ENCODE peak calls at places on chromosomes 13 and 19, in six cellular contexts. H is stimulated activated CD4-positive, alpha-beta T cell treated with anti-CD3 and anti-CD28 coated beads, Interleukin-15, amount 100 ng/mL, for 1 hour; N is stimulated activated CD8-positive, alpha-beta memory T cell treated with anti-CD3 and anti-CD28 coated beads, Interleukin-4, amount 100 ng/mL, for 24 hours; O is GDM1; P is activated CD4-positive, alpha-beta T cell treated with anti-CD3 and anti-CD28 coated beads for 4 hours; L is activated CD8-positive, alpha-beta T cell treated with anti-CD3 and anti-CD28 coated beads, Interleukin-2, amount 10 ng/mL, durations not matched to agents 7 days and 5 days. M is an unnamed sample.
A peak's percentile ranks its signal among the peaks of the same experiment; 100 is the strongest.

GRCh38 chr13:28505543-28506135 is 10.7 kb upstream of the FLT1 start:
- DNase-seq in P (no peak), N (no peak), H (no peak), O (peak; percentile 59), L (no peak), M (no peak)

GRCh38 chr13:44575741-44576395 is at the start of gene TSC22D1:
- DNase-seq in N (peak; percentile 52), P (peak; percentile 75), L (peak; percentile 72), O (peak; percentile 57), H (peak; percentile 44), M (peak; percentile 62)

GRCh38 chr19:48351341-48351752 is 12.4 kb downstream of the TMEM143 start:
- DNase-seq in O (peak; percentile 49), L (peak; percentile 88), P (peak; percentile 81), N (peak; percentile 72), H (peak; percentile 59), M (peak; percentile 82)

GRCh38 chr19:22331521-22331920 is 45.3 kb downstream of the ZNF729 start:
- DNase-seq in L (no peak), N (no peak), P (no peak), H (no peak), O (no peak), M (no peak)

GRCh38 chr19:3580156-3580955 is 4.9 kb upstream of the GIPC3 start:
- DNase-seq in L (no peak), O (no peak), P (no peak), N (no peak), H (no peak), M (no peak)

GRCh38 chr19:38557205-38557799 is 60.5 kb downstream of the MAP4K1 start:
- DNase-seq in O (no peak), P (no peak), H (no peak), N (no peak), L (peak; percentile 58), M (no peak)

GRCh38 chr13:98942997-98943396 is 34.9 kb downstream of the DOCK9 start:
- DNase-seq in N (no peak), O (no peak), L (no peak), H (no peak), P (no peak), M (no peak)

GRCh38 chr13:46553886-46554855 is 1.2 kb downstream of the LRCH1 start:
- DNase-seq in P (peak; percentile 59), N (peak; percentile 49), L (peak; percentile 69), H (peak; percentile 31), O (peak; percentile 72), M (peak; percentile 75)

GRCh38 chr19:18603255-18603957 is 3.2 kb downstream of the CRLF1 start:
- DNase-seq in P (no peak), L (peak; percentile 34), H (no peak), N (no peak), O (no peak), M (no peak)

GRCh38 chr13:73399347-73400216 is 340.8 kb downstream of the KLF5 start:
- DNase-seq in P (no peak), N (no peak), O (no peak), L (no peak), H (no peak), M (no peak)

GRCh38 chr19:32652893-32653625 is 21.9 kb downstream of the ANKRD27 start:
- DNase-seq in L (no peak), H (no peak), P (no peak), O (no peak), N (no peak), M (peak; percentile 90)

GRCh38 chr19:9309974-9310446 is 372 bp upstream of the ZNF699 start:
- DNase-seq in H (no peak), N (peak; percentile 79), L (no peak), P (peak; percentile 87), O (peak; percentile 91), M (peak; percentile 97)

GRCh38 chr13:83881917-83882625 is at the start of gene SLITRK1:
- DNase-seq in H (no peak), O (no peak), L (peak; percentile 49), N (no peak), P (no peak), M (peak; percentile 71)

GRCh38 chr19:5624154-5624663 is 1.3 kb downstream of the SAFB start:
- DNase-seq in L (peak; percentile 41), P (no peak), O (no peak), N (no peak), H (no peak), M (peak; percentile 39)

GRCh38 chr13:84126671-84127171 is 244.4 kb upstream of the SLITRK1 start:
- DNase-seq in H (no peak), O (peak; percentile 48), P (no peak), L (no peak), N (no peak), M (peak; percentile 81)

GRCh38 chr19:22617614-22618325 is 16.4 kb upstream of the ZNF492 start:
- DNase-seq in P (no peak), L (no peak), N (no peak), O (no peak), H (no peak), M (no peak)

GRCh38 chr13:23986619-23987018 is 89.3 kb upstream of the C1QTNF9B start:
- DNase-seq in H (no peak), N (no peak), O (no peak), P (no peak), L (no peak), M (no peak)

GRCh38 chr13:27406178-27406939 is 18.1 kb upstream of the GTF3A start:
- DNase-seq in O (peak; percentile 51), L (peak; percentile 51), N (no peak), P (peak; percentile 39), H (no peak), M (peak; percentile 57)

GRCh38 chr19:57351867-57352266 is 796 bp downstream of the ZNF304 start:
- DNase-seq in H (no peak), P (no peak), O (no peak), L (no peak), N (no peak), M (peak; percentile 25)

GRCh38 chr13:52701728-52702480 is 37.7 kb downstream of the CNMD start:
- DNase-seq in L (no peak), O (no peak), H (no peak), P (no peak), N (no peak), M (no peak)

GRCh38 chr13:51619614-51620013 is 35.4 kb downstream of the WDFY2 start:
- DNase-seq in P (no peak), N (no peak), L (no peak), H (no peak), O (no peak), M (no peak)

GRCh38 chr19:13160557-13160956 is 10.3 kb downstream of the IER2 start:
- DNase-seq in L (no peak), P (no peak), H (no peak), O (no peak), N (no peak), M (no peak)